ENCODE peak calls at places on chromosomes 3 and 15, in four cellular contexts. One of them, this sample, is unnamed.

GRCh38 chr3:5427021-5427420 is 239.5 kb downstream of the EDEM1 start:
- DNase-seq in SW 1271: no peak
- DNase-seq in effector CD4-positive, alpha-beta T cell: no peak
- DNase-seq in T-helper 9 cell: no peak
- DNase-seq in this sample: no peak

GRCh38 chr15:75167588-75168076 is 34.0 kb upstream of the C15orf39 start:
- DNase-seq in SW 1271: no peak
- DNase-seq in effector CD4-positive, alpha-beta T cell: no peak
- DNase-seq in T-helper 9 cell: no peak
- DNase-seq in this sample: no peak

GRCh38 chr3:49164983-49165720 is 979 bp downstream of the CCDC71 start:
- DNase-seq in SW 1271: no peak
- DNase-seq in effector CD4-positive, alpha-beta T cell: no peak
- DNase-seq in T-helper 9 cell: no peak
- DNase-seq in this sample: no peak

GRCh38 chr3:179840985-179841384 is 188.1 kb downstream of the USP13 start:
- DNase-seq in SW 1271: no peak
- DNase-seq in effector CD4-positive, alpha-beta T cell: no peak
- DNase-seq in T-helper 9 cell: no peak
- DNase-seq in this sample: no peak

GRCh38 chr3:8525893-8526292 is 24.3 kb downstream of the LMCD1 start:
- DNase-seq in SW 1271: no peak
- DNase-seq in effector CD4-positive, alpha-beta T cell: no peak
- DNase-seq in T-helper 9 cell: no peak
- DNase-seq in this sample: no peak

GRCh38 chr15:78811124-78811824 is at the start of gene ADAMTS7:
- DNase-seq in SW 1271: no peak
- DNase-seq in effector CD4-positive, alpha-beta T cell: peak
- DNase-seq in T-helper 9 cell: peak
- DNase-seq in this sample: no peak

GRCh38 chr3:197511130-197511529 is 44.6 kb downstream of the BDH1 start:
- DNase-seq in SW 1271: no peak
- DNase-seq in effector CD4-positive, alpha-beta T cell: no peak
- DNase-seq in T-helper 9 cell: no peak
- DNase-seq in this sample: no peak

GRCh38 chr15:63517614-63518013 is 13.2 kb downstream of the USP3 start:
- DNase-seq in SW 1271: no peak
- DNase-seq in effector CD4-positive, alpha-beta T cell: no peak
- DNase-seq in T-helper 9 cell: no peak
- DNase-seq in this sample: no peak

GRCh38 chr3:51686512-51687215 is 15.6 kb downstream of the TEX264 start:
- DNase-seq in SW 1271: no peak
- DNase-seq in effector CD4-positive, alpha-beta T cell: peak
- DNase-seq in T-helper 9 cell: peak
- DNase-seq in this sample: peak

GRCh38 chr15:48250640-48251076 is 44.6 kb downstream of the SLC12A1 start:
- DNase-seq in SW 1271: peak
- DNase-seq in effector CD4-positive, alpha-beta T cell: no peak
- DNase-seq in T-helper 9 cell: no peak
- DNase-seq in this sample: no peak

GRCh38 chr15:79314811-79315210 is 3.9 kb downstream of the TMED3 start:
- DNase-seq in SW 1271: no peak
- DNase-seq in effector CD4-positive, alpha-beta T cell: no peak
- DNase-seq in T-helper 9 cell: no peak
- DNase-seq in this sample: no peak

GRCh38 chr3:137171834-137172603 is 214.2 kb downstream of the IL20RB start:
- DNase-seq in SW 1271: no peak
- DNase-seq in effector CD4-positive, alpha-beta T cell: no peak
- DNase-seq in T-helper 9 cell: no peak
- DNase-seq in this sample: no peak

GRCh38 chr15:50235794-50236193 is 29.7 kb downstream of the HDC start:
- DNase-seq in SW 1271: no peak
- DNase-seq in effector CD4-positive, alpha-beta T cell: no peak
- DNase-seq in T-helper 9 cell: no peak
- DNase-seq in this sample: no peak

GRCh38 chr15:73336756-73337155 is 32.0 kb downstream of the HCN4 start:
- DNase-seq in SW 1271: no peak
- DNase-seq in effector CD4-positive, alpha-beta T cell: no peak
- DNase-seq in T-helper 9 cell: no peak
- DNase-seq in this sample: no peak

GRCh38 chr3:194250104-194251002 is 100.8 kb downstream of the CPN2 start:
- DNase-seq in SW 1271: no peak
- DNase-seq in effector CD4-positive, alpha-beta T cell: no peak
- DNase-seq in T-helper 9 cell: no peak
- DNase-seq in this sample: no peak

GRCh38 chr3:134607054-134608022 is 43.5 kb downstream of the KY start:
- DNase-seq in SW 1271: no peak
- DNase-seq in effector CD4-positive, alpha-beta T cell: no peak
- DNase-seq in T-helper 9 cell: no peak
- DNase-seq in this sample: peak

GRCh38 chr3:88986834-88987233 is 120.6 kb upstream of the EPHA3 start:
- DNase-seq in SW 1271: no peak
- DNase-seq in effector CD4-positive, alpha-beta T cell: no peak
- DNase-seq in T-helper 9 cell: no peak
- DNase-seq in this sample: no peak

GRCh38 chr15:66472176-66472999 is 25.2 kb downstream of the SNAPC5 start:
- DNase-seq in SW 1271: peak
- DNase-seq in effector CD4-positive, alpha-beta T cell: peak
- DNase-seq in T-helper 9 cell: peak
- DNase-seq in this sample: no peak

GRCh38 chr3:43894176-43895049 is 203.7 kb downstream of the ABHD5 start:
- DNase-seq in SW 1271: no peak
- DNase-seq in effector CD4-positive, alpha-beta T cell: no peak
- DNase-seq in T-helper 9 cell: no peak
- DNase-seq in this sample: no peak

GRCh38 chr3:49151610-49152009 is 14.5 kb downstream of the CCDC71 start:
- DNase-seq in SW 1271: no peak
- DNase-seq in effector CD4-positive, alpha-beta T cell: no peak
- DNase-seq in T-helper 9 cell: no peak
- DNase-seq in this sample: no peak

GRCh38 chr15:96353931-96354730 is 23.6 kb downstream of the NR2F2 start:
- DNase-seq in SW 1271: no peak
- DNase-seq in effector CD4-positive, alpha-beta T cell: no peak
- DNase-seq in T-helper 9 cell: no peak
- DNase-seq in this sample: no peak

GRCh38 chr15:56821721-56822425 is 88.6 kb upstream of the ZNF280D start:
- DNase-seq in SW 1271: no peak
- DNase-seq in effector CD4-positive, alpha-beta T cell: peak
- DNase-seq in T-helper 9 cell: peak
- DNase-seq in this sample: no peak

GRCh38 chr3:122825460-122825859 is 30.6 kb downstream of the SLC49A4 start:
- DNase-seq in SW 1271: no peak
- DNase-seq in effector CD4-positive, alpha-beta T cell: no peak
- DNase-seq in T-helper 9 cell: no peak
- DNase-seq in this sample: no peak

GRCh38 chr3:187919018-187919417 is 173.8 kb upstream of the BCL6 start:
- DNase-seq in SW 1271: no peak
- DNase-seq in effector CD4-positive, alpha-beta T cell: peak
- DNase-seq in T-helper 9 cell: peak
- DNase-seq in this sample: no peak

GRCh38 chr15:47443839-47444238 is 273.5 kb upstream of the SEMA6D start:
- DNase-seq in SW 1271: no peak
- DNase-seq in effector CD4-positive, alpha-beta T cell: no peak
- DNase-seq in T-helper 9 cell: no peak
- DNase-seq in this sample: no peak

GRCh38 chr3:28290863-28291300 is 49.5 kb downstream of the CMC1 start:
- DNase-seq in SW 1271: no peak
- DNase-seq in effector CD4-positive, alpha-beta T cell: no peak
- DNase-seq in T-helper 9 cell: no peak
- DNase-seq in this sample: peak

GRCh38 chr3:56025316-56025715 is 443.0 kb downstream of the ERC2 start:
- DNase-seq in SW 1271: no peak
- DNase-seq in effector CD4-positive, alpha-beta T cell: no peak
- DNase-seq in T-helper 9 cell: no peak
- DNase-seq in this sample: no peak

GRCh38 chr3:186316666-186317260 is 45.3 kb downstream of the DGKG start:
- DNase-seq in SW 1271: no peak
- DNase-seq in effector CD4-positive, alpha-beta T cell: no peak
- DNase-seq in T-helper 9 cell: no peak
- DNase-seq in this sample: no peak

GRCh38 chr15:23846218-23846617 is 159.1 kb upstream of the NDN start:
- DNase-seq in SW 1271: no peak
- DNase-seq in effector CD4-positive, alpha-beta T cell: no peak
- DNase-seq in T-helper 9 cell: no peak
- DNase-seq in this sample: no peak

GRCh38 chr15:55791576-55792400 is 48.8 kb upstream of the PRTG start:
- DNase-seq in SW 1271: no peak
- DNase-seq in effector CD4-positive, alpha-beta T cell: no peak
- DNase-seq in T-helper 9 cell: no peak
- DNase-seq in this sample: no peak

GRCh38 chr3:28971156-28971555 is 309.7 kb upstream of the RBMS3 start:
- DNase-seq in SW 1271: no peak
- DNase-seq in effector CD4-positive, alpha-beta T cell: no peak
- DNase-seq in T-helper 9 cell: no peak
- DNase-seq in this sample: no peak